ENCODE peak calls at places on chromosomes 12 and 14, in seven cellular contexts. One of them, this sample, is unnamed.
A peak's percentile ranks its signal among the peaks of the same experiment; 100 is the strongest.

GRCh38 chr14:53295985-53296582 is 143.0 kb upstream of the DDHD1 start:
- DNase-seq in GM23248: peak; percentile 52
- DNase-seq in neuronal stem cell: peak; percentile 36
- DNase-seq in kidney epithelial cell: no peak
- DNase-seq in astrocyte: peak; percentile 6
- DNase-seq in mammary epithelial cell: peak; percentile 19
- DNase-seq in ascending aorta: no peak
- DNase-seq in this sample: peak; percentile 60

GRCh38 chr12:69916541-69917270 is 91.7 kb downstream of the MYRFL start:
- DNase-seq in ascending aorta: no peak
- DNase-seq in neuronal stem cell: no peak
- DNase-seq in kidney epithelial cell: no peak
- DNase-seq in astrocyte: no peak
- DNase-seq in GM23248: peak; percentile 42
- DNase-seq in mammary epithelial cell: no peak
- DNase-seq in this sample: no peak

GRCh38 chr14:97618401-97618800 is 821.2 kb downstream of the VRK1 start:
- DNase-seq in ascending aorta: no peak
- DNase-seq in kidney epithelial cell: no peak
- DNase-seq in neuronal stem cell: no peak
- DNase-seq in GM23248: no peak
- DNase-seq in mammary epithelial cell: no peak
- DNase-seq in astrocyte: no peak
- DNase-seq in this sample: no peak

GRCh38 chr12:6221146-6221545 is 20.9 kb downstream of the CD9 start:
- DNase-seq in kidney epithelial cell: no peak
- DNase-seq in mammary epithelial cell: no peak
- DNase-seq in GM23248: no peak
- DNase-seq in ascending aorta: no peak
- DNase-seq in astrocyte: no peak
- DNase-seq in neuronal stem cell: no peak
- DNase-seq in this sample: no peak

GRCh38 chr12:2825133-2825532 is 9.7 kb downstream of the NRIP2 start:
- DNase-seq in neuronal stem cell: no peak
- DNase-seq in GM23248: no peak
- DNase-seq in mammary epithelial cell: no peak
- DNase-seq in ascending aorta: no peak
- DNase-seq in kidney epithelial cell: no peak
- DNase-seq in astrocyte: no peak
- DNase-seq in this sample: no peak

GRCh38 chr12:41051909-41052308 is 136.2 kb upstream of the PDZRN4 start:
- DNase-seq in astrocyte: no peak
- DNase-seq in mammary epithelial cell: no peak
- DNase-seq in GM23248: no peak
- DNase-seq in ascending aorta: no peak
- DNase-seq in neuronal stem cell: no peak
- DNase-seq in kidney epithelial cell: no peak
- DNase-seq in this sample: peak; percentile 1

GRCh38 chr12:54125950-54126695 is 62.7 kb downstream of the SMUG1 start:
- DNase-seq in neuronal stem cell: no peak
- DNase-seq in kidney epithelial cell: no peak
- DNase-seq in ascending aorta: no peak
- DNase-seq in GM23248: peak; percentile 57
- DNase-seq in mammary epithelial cell: no peak
- DNase-seq in astrocyte: no peak
- DNase-seq in this sample: no peak

GRCh38 chr12:53381739-53382630 is 2.0 kb downstream of the SP1 start:
- DNase-seq in kidney epithelial cell: peak; percentile 84
- DNase-seq in GM23248: peak; percentile 85
- DNase-seq in neuronal stem cell: no peak
- DNase-seq in mammary epithelial cell: peak; percentile 95
- DNase-seq in ascending aorta: no peak
- DNase-seq in astrocyte: no peak
- DNase-seq in this sample: peak; percentile 37

GRCh38 chr14:20857630-20858261 is 33.4 kb upstream of the RNASE3 start:
- DNase-seq in ascending aorta: no peak
- DNase-seq in neuronal stem cell: peak; percentile 56
- DNase-seq in astrocyte: peak; percentile 6
- DNase-seq in kidney epithelial cell: no peak
- DNase-seq in mammary epithelial cell: peak; percentile 27
- DNase-seq in GM23248: peak; percentile 70
- DNase-seq in this sample: peak; percentile 80

GRCh38 chr12:38883629-38884134 is 21.7 kb downstream of the CPNE8 start:
- DNase-seq in ascending aorta: no peak
- DNase-seq in neuronal stem cell: no peak
- DNase-seq in astrocyte: no peak
- DNase-seq in kidney epithelial cell: no peak
- DNase-seq in mammary epithelial cell: no peak
- DNase-seq in GM23248: no peak
- DNase-seq in this sample: no peak

GRCh38 chr14:75120546-75121291 is 6.1 kb downstream of the NEK9 start:
- DNase-seq in ascending aorta: no peak
- DNase-seq in mammary epithelial cell: no peak
- DNase-seq in GM23248: no peak
- DNase-seq in kidney epithelial cell: no peak
- DNase-seq in astrocyte: no peak
- DNase-seq in neuronal stem cell: no peak
- DNase-seq in this sample: no peak

GRCh38 chr14:88422919-88423318 is 37.5 kb downstream of the SPATA7 start:
- DNase-seq in astrocyte: peak; percentile 67
- DNase-seq in GM23248: peak; percentile 94
- DNase-seq in neuronal stem cell: no peak
- DNase-seq in ascending aorta: no peak
- DNase-seq in kidney epithelial cell: peak; percentile 9
- DNase-seq in mammary epithelial cell: peak; percentile 85
- DNase-seq in this sample: peak; percentile 19

GRCh38 chr12:3077572-3078081 is 448 bp downstream of the TSPAN9 start:
- DNase-seq in GM23248: peak; percentile 47
- DNase-seq in ascending aorta: no peak
- DNase-seq in neuronal stem cell: no peak
- DNase-seq in astrocyte: peak; percentile 28
- DNase-seq in mammary epithelial cell: no peak
- DNase-seq in kidney epithelial cell: no peak
- DNase-seq in this sample: no peak

GRCh38 chr12:90398437-90398836 is 556.5 kb downstream of the CCER1 start:
- DNase-seq in GM23248: no peak
- DNase-seq in astrocyte: no peak
- DNase-seq in ascending aorta: no peak
- DNase-seq in mammary epithelial cell: no peak
- DNase-seq in kidney epithelial cell: no peak
- DNase-seq in neuronal stem cell: no peak
- DNase-seq in this sample: no peak

GRCh38 chr12:100820314-100820713 is 25.7 kb downstream of the ANO4 start:
- DNase-seq in mammary epithelial cell: no peak
- DNase-seq in astrocyte: peak; percentile 52
- DNase-seq in neuronal stem cell: no peak
- DNase-seq in GM23248: no peak
- DNase-seq in kidney epithelial cell: no peak
- DNase-seq in ascending aorta: no peak
- DNase-seq in this sample: peak; percentile 78

GRCh38 chr14:102891111-102891510 is 31.4 kb upstream of the AMN start:
- DNase-seq in astrocyte: no peak
- DNase-seq in GM23248: no peak
- DNase-seq in kidney epithelial cell: no peak
- DNase-seq in neuronal stem cell: no peak
- DNase-seq in ascending aorta: no peak
- DNase-seq in mammary epithelial cell: no peak
- DNase-seq in this sample: no peak

GRCh38 chr14:99516156-99517045 is 35.2 kb downstream of the CCNK start:
- DNase-seq in ascending aorta: no peak
- DNase-seq in astrocyte: no peak
- DNase-seq in mammary epithelial cell: no peak
- DNase-seq in GM23248: no peak
- DNase-seq in kidney epithelial cell: no peak
- DNase-seq in neuronal stem cell: no peak
- DNase-seq in this sample: no peak

GRCh38 chr12:94174576-94174975 is 26.2 kb downstream of the PLXNC1 start:
- DNase-seq in GM23248: no peak
- DNase-seq in kidney epithelial cell: no peak
- DNase-seq in astrocyte: no peak
- DNase-seq in ascending aorta: no peak
- DNase-seq in neuronal stem cell: no peak
- DNase-seq in mammary epithelial cell: no peak
- DNase-seq in this sample: no peak

GRCh38 chr14:61749867-61750266 is 12.4 kb upstream of the SNAPC1 start:
- DNase-seq in astrocyte: no peak
- DNase-seq in kidney epithelial cell: no peak
- DNase-seq in neuronal stem cell: no peak
- DNase-seq in mammary epithelial cell: no peak
- DNase-seq in ascending aorta: no peak
- DNase-seq in GM23248: peak; percentile 49
- DNase-seq in this sample: peak; percentile 38

DNA sequence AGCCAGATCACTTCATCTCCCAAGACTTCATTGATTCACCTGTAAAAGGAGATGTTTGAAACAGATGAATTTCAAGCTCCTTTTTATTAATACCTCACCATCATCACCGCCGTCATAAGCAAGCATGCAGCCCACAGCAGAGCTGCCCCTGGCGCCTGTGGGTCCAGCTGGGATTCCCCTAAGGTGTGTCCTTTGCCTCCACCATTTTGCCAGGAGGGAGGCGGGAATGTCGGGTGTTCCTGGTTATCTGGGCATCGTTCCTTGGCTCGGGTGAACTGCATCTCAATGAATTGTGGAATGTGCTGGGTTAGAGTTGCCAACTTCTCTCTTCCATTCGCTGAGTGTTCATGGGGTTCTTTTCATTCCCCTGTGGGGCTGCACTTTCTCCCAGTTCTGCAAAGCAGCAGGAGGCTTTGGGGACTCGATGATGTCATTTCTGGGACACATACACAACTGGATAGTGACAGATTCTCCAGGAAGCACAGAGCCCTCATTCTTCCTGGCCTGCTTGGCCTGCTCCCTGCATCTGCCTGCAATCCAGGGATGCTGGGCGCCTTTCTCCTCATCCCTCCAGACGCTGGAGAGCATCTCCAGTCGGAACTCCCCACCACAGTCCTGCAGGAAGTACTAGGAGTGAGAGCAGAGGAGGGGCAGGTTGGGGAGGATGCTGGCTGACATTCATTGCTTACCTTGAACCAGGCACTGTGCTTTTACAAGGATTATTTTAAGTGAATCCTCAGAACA is 10.1 kb downstream of the CCND2 start:
- DNase-seq in kidney epithelial cell: no peak
- DNase-seq in GM23248: no peak
- DNase-seq in astrocyte: no peak
- DNase-seq in mammary epithelial cell: no peak
- DNase-seq in neuronal stem cell: no peak
- DNase-seq in ascending aorta: no peak
- DNase-seq in this sample: no peak
- H3K36me3 ChIP-seq in kidney epithelial cell: no peaks in the 10 kb centered on the region
- H3K36me3 ChIP-seq in GM23248: no peaks in the 10 kb centered on the region
- H3K36me3 ChIP-seq in astrocyte: no peaks in the 10 kb centered on the region
- H3K36me3 ChIP-seq in mammary epithelial cell: peaks cover 80% of the 10 kb centered on the region
- H3K36me3 ChIP-seq in neuronal stem cell: peaks cover 76% of the 10 kb centered on the region
- H3K36me3 ChIP-seq in ascending aorta: peaks cover 100% of the 10 kb centered on the region
- H3K36me3 ChIP-seq in this sample: peaks cover 38% of the 10 kb centered on the region

GRCh38 chr12:48078901-48079300 is 27.0 kb downstream of the SENP1 start:
- DNase-seq in GM23248: peak; percentile 81
- DNase-seq in ascending aorta: no peak
- DNase-seq in astrocyte: peak; percentile 22
- DNase-seq in kidney epithelial cell: no peak
- DNase-seq in mammary epithelial cell: peak; percentile 64
- DNase-seq in neuronal stem cell: no peak
- DNase-seq in this sample: peak; percentile 75

GRCh38 chr12:48077111-48077510 is 28.8 kb downstream of the SENP1 start:
- DNase-seq in neuronal stem cell: no peak
- DNase-seq in GM23248: no peak
- DNase-seq in kidney epithelial cell: no peak
- DNase-seq in ascending aorta: no peak
- DNase-seq in astrocyte: no peak
- DNase-seq in mammary epithelial cell: no peak
- DNase-seq in this sample: no peak

GRCh38 chr12:48084066-48084465 is 21.8 kb downstream of the SENP1 start:
- DNase-seq in ascending aorta: no peak
- DNase-seq in astrocyte: no peak
- DNase-seq in mammary epithelial cell: no peak
- DNase-seq in neuronal stem cell: no peak
- DNase-seq in GM23248: peak; percentile 58
- DNase-seq in kidney epithelial cell: no peak
- DNase-seq in this sample: no peak

GRCh38 chr12:48080285-48080684 is 25.6 kb downstream of the SENP1 start:
- DNase-seq in ascending aorta: no peak
- DNase-seq in mammary epithelial cell: no peak
- DNase-seq in neuronal stem cell: no peak
- DNase-seq in kidney epithelial cell: no peak
- DNase-seq in GM23248: no peak
- DNase-seq in astrocyte: no peak
- DNase-seq in this sample: no peak

GRCh38 chr12:48080821-48081220 is 25.1 kb downstream of the SENP1 start:
- DNase-seq in ascending aorta: no peak
- DNase-seq in kidney epithelial cell: no peak
- DNase-seq in astrocyte: no peak
- DNase-seq in mammary epithelial cell: no peak
- DNase-seq in GM23248: no peak
- DNase-seq in neuronal stem cell: no peak
- DNase-seq in this sample: no peak
- H3K36me3 ChIP-seq in ascending aorta: peaks cover 51% of the 10 kb centered on the region
- H3K36me3 ChIP-seq in kidney epithelial cell: peaks cover 2% of the 10 kb centered on the region
- H3K36me3 ChIP-seq in astrocyte: no peaks in the 10 kb centered on the region
- H3K36me3 ChIP-seq in mammary epithelial cell: peaks cover 16% of the 10 kb centered on the region
- H3K36me3 ChIP-seq in GM23248: peaks cover 23% of the 10 kb centered on the region
- H3K36me3 ChIP-seq in neuronal stem cell: peaks cover 10% of the 10 kb centered on the region
- H3K36me3 ChIP-seq in this sample: peaks cover 19% of the 10 kb centered on the region

DNA sequence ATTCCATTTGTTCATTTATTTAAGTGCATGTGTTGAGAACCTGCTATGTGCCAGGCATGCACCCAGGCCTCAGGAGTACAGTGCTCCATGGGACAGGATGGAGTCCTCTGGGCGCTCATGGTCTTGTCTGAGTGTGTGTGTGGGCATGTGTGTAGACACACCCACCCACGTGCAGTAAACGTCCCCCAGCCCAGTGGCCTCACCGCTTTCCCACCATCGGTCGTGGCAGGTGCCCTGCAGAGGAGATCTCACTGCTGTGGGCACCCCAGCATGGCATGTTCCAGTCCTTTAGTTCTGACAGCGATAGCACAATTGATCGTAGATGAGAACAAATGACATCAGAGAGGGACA is 63.9 kb downstream of the DGLUCY start:
- DNase-seq in kidney epithelial cell: no peak
- DNase-seq in neuronal stem cell: no peak
- DNase-seq in GM23248: no peak
- DNase-seq in astrocyte: no peak
- DNase-seq in mammary epithelial cell: no peak
- DNase-seq in ascending aorta: no peak
- DNase-seq in this sample: no peak
- H3K36me3 ChIP-seq in kidney epithelial cell: peaks cover 1% of the 10 kb centered on the region
- H3K36me3 ChIP-seq in neuronal stem cell: peaks cover 4% of the 10 kb centered on the region
- H3K36me3 ChIP-seq in GM23248: no peaks in the 10 kb centered on the region
- H3K36me3 ChIP-seq in astrocyte: no peaks in the 10 kb centered on the region
- H3K36me3 ChIP-seq in mammary epithelial cell: peaks cover 4% of the 10 kb centered on the region
- H3K36me3 ChIP-seq in ascending aorta: peaks cover 29% of the 10 kb centered on the region
- H3K36me3 ChIP-seq in this sample: peaks cover 15% of the 10 kb centered on the region

DNA sequence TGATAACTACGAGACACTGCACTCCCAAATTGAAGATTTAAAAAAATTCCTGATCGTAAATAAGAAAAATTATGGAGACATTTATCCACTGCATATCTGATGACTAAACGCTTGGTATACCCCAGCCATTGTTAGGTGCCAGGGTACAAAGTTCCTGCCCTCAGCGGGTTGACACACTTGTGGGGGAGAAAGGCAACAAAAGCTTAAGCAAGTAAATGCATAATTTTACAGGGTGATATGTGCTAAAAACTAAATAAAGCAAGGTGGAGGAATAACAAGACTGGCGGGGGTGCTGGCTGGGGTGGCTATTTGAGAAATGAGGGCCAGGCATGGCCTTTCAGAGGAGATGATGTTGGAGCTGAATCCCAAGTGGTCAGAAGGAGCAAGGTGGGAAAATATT is 25.0 kb downstream of the BICD1 start:
- DNase-seq in ascending aorta: no peak
- DNase-seq in mammary epithelial cell: no peak
- DNase-seq in kidney epithelial cell: no peak
- DNase-seq in neuronal stem cell: no peak
- DNase-seq in GM23248: no peak
- DNase-seq in astrocyte: no peak
- DNase-seq in this sample: no peak
- H3K36me3 ChIP-seq in ascending aorta: no peaks in the 10 kb centered on the region
- H3K36me3 ChIP-seq in mammary epithelial cell: peaks cover 1% of the 10 kb centered on the region
- H3K36me3 ChIP-seq in kidney epithelial cell: no peaks in the 10 kb centered on the region
- H3K36me3 ChIP-seq in neuronal stem cell: no peaks in the 10 kb centered on the region
- H3K36me3 ChIP-seq in GM23248: no peaks in the 10 kb centered on the region
- H3K36me3 ChIP-seq in astrocyte: peaks cover 2% of the 10 kb centered on the region
- H3K36me3 ChIP-seq in this sample: no peaks in the 10 kb centered on the region